ENCODE peak calls at places on chromosomes 16 and 17, in ten cellular contexts. One of them, this sample, is unnamed.

GRCh38 chr17:72687941-72688340 is 404.5 kb downstream of the SLC39A11 start:
- DNase-seq in thoracic aorta: no peak
- DNase-seq in astrocyte of the spinal cord: no peak
- DNase-seq in nephron progenitor cell: peak
- DNase-seq in M059J: no peak
- DNase-seq in stimulated activated naive CD4-positive, alpha-beta T cell: no peak
- DNase-seq in activated CD4-positive, CD25-positive, alpha-beta regulatory T cell: no peak
- DNase-seq in stimulated activated CD8-positive, alpha-beta memory T cell treated with anti-CD3 and anti-CD28 coated beads, Interleukin-4, amount 100 ng/mL, for 1 hour: no peak
- DNase-seq in HFFc6: no peak
- DNase-seq in head of caudate nucleus: no peak
- DNase-seq in this sample: no peak

GRCh38 chr17:4858068-4858879 is 25.1 kb downstream of the MINK1 start:
- DNase-seq in stimulated activated naive CD4-positive, alpha-beta T cell: no peak
- DNase-seq in stimulated activated CD8-positive, alpha-beta memory T cell treated with anti-CD3 and anti-CD28 coated beads, Interleukin-4, amount 100 ng/mL, for 1 hour: no peak
- DNase-seq in astrocyte of the spinal cord: no peak
- DNase-seq in M059J: no peak
- DNase-seq in HFFc6: no peak
- DNase-seq in head of caudate nucleus: peak
- DNase-seq in activated CD4-positive, CD25-positive, alpha-beta regulatory T cell: no peak
- DNase-seq in nephron progenitor cell: no peak
- DNase-seq in thoracic aorta: no peak
- DNase-seq in this sample: no peak

GRCh38 chr17:39800540-39800939 is 62.8 kb downstream of the GRB7 start:
- DNase-seq in stimulated activated naive CD4-positive, alpha-beta T cell: peak
- DNase-seq in astrocyte of the spinal cord: no peak
- DNase-seq in M059J: no peak
- DNase-seq in HFFc6: no peak
- DNase-seq in stimulated activated CD8-positive, alpha-beta memory T cell treated with anti-CD3 and anti-CD28 coated beads, Interleukin-4, amount 100 ng/mL, for 1 hour: no peak
- DNase-seq in nephron progenitor cell: no peak
- DNase-seq in head of caudate nucleus: no peak
- DNase-seq in thoracic aorta: no peak
- DNase-seq in activated CD4-positive, CD25-positive, alpha-beta regulatory T cell: peak
- DNase-seq in this sample: no peak

GRCh38 chr17:3547628-3548027 is 10.0 kb downstream of the TRPV3 start:
- DNase-seq in nephron progenitor cell: no peak
- DNase-seq in thoracic aorta: no peak
- DNase-seq in stimulated activated naive CD4-positive, alpha-beta T cell: no peak
- DNase-seq in M059J: no peak
- DNase-seq in stimulated activated CD8-positive, alpha-beta memory T cell treated with anti-CD3 and anti-CD28 coated beads, Interleukin-4, amount 100 ng/mL, for 1 hour: no peak
- DNase-seq in activated CD4-positive, CD25-positive, alpha-beta regulatory T cell: no peak
- DNase-seq in astrocyte of the spinal cord: no peak
- DNase-seq in HFFc6: no peak
- DNase-seq in head of caudate nucleus: no peak
- DNase-seq in this sample: no peak

GRCh38 chr17:81933178-81933699 is 3.9 kb downstream of the PYCR1 start:
- DNase-seq in M059J: no peak
- DNase-seq in astrocyte of the spinal cord: no peak
- DNase-seq in thoracic aorta: no peak
- DNase-seq in head of caudate nucleus: no peak
- DNase-seq in nephron progenitor cell: no peak
- DNase-seq in activated CD4-positive, CD25-positive, alpha-beta regulatory T cell: no peak
- DNase-seq in stimulated activated CD8-positive, alpha-beta memory T cell treated with anti-CD3 and anti-CD28 coated beads, Interleukin-4, amount 100 ng/mL, for 1 hour: no peak
- DNase-seq in stimulated activated naive CD4-positive, alpha-beta T cell: no peak
- DNase-seq in HFFc6: no peak
- DNase-seq in this sample: no peak

GRCh38 chr17:7875804-7876203 is 12.8 kb upstream of the CHD3 start:
- DNase-seq in astrocyte of the spinal cord: no peak
- DNase-seq in M059J: no peak
- DNase-seq in HFFc6: no peak
- DNase-seq in nephron progenitor cell: no peak
- DNase-seq in stimulated activated naive CD4-positive, alpha-beta T cell: no peak
- DNase-seq in stimulated activated CD8-positive, alpha-beta memory T cell treated with anti-CD3 and anti-CD28 coated beads, Interleukin-4, amount 100 ng/mL, for 1 hour: no peak
- DNase-seq in thoracic aorta: no peak
- DNase-seq in activated CD4-positive, CD25-positive, alpha-beta regulatory T cell: no peak
- DNase-seq in head of caudate nucleus: no peak
- DNase-seq in this sample: no peak

GRCh38 chr16:85303354-85303883 is 191.1 kb upstream of the CIBAR2 start:
- DNase-seq in stimulated activated naive CD4-positive, alpha-beta T cell: peak
- DNase-seq in activated CD4-positive, CD25-positive, alpha-beta regulatory T cell: peak
- DNase-seq in astrocyte of the spinal cord: peak
- DNase-seq in M059J: no peak
- DNase-seq in nephron progenitor cell: peak
- DNase-seq in stimulated activated CD8-positive, alpha-beta memory T cell treated with anti-CD3 and anti-CD28 coated beads, Interleukin-4, amount 100 ng/mL, for 1 hour: peak
- DNase-seq in thoracic aorta: no peak
- DNase-seq in head of caudate nucleus: peak
- DNase-seq in HFFc6: no peak
- DNase-seq in this sample: peak

GRCh38 chr17:82239401-82239925 is 10.6 kb downstream of the SLC16A3 start:
- DNase-seq in stimulated activated naive CD4-positive, alpha-beta T cell: no peak
- DNase-seq in stimulated activated CD8-positive, alpha-beta memory T cell treated with anti-CD3 and anti-CD28 coated beads, Interleukin-4, amount 100 ng/mL, for 1 hour: no peak
- DNase-seq in activated CD4-positive, CD25-positive, alpha-beta regulatory T cell: no peak
- DNase-seq in HFFc6: no peak
- DNase-seq in head of caudate nucleus: no peak
- DNase-seq in nephron progenitor cell: no peak
- DNase-seq in astrocyte of the spinal cord: no peak
- DNase-seq in M059J: no peak
- DNase-seq in thoracic aorta: no peak
- DNase-seq in this sample: no peak

GRCh38 chr17:34584805-34585416 is 5.5 kb downstream of the TMEM132E start:
- DNase-seq in stimulated activated naive CD4-positive, alpha-beta T cell: no peak
- DNase-seq in activated CD4-positive, CD25-positive, alpha-beta regulatory T cell: no peak
- DNase-seq in thoracic aorta: no peak
- DNase-seq in stimulated activated CD8-positive, alpha-beta memory T cell treated with anti-CD3 and anti-CD28 coated beads, Interleukin-4, amount 100 ng/mL, for 1 hour: no peak
- DNase-seq in nephron progenitor cell: no peak
- DNase-seq in M059J: peak
- DNase-seq in astrocyte of the spinal cord: peak
- DNase-seq in head of caudate nucleus: no peak
- DNase-seq in HFFc6: peak
- DNase-seq in this sample: peak

GRCh38 chr17:68011199-68011665 is 15.0 kb upstream of the C17orf58 start:
- DNase-seq in thoracic aorta: no peak
- DNase-seq in stimulated activated CD8-positive, alpha-beta memory T cell treated with anti-CD3 and anti-CD28 coated beads, Interleukin-4, amount 100 ng/mL, for 1 hour: peak
- DNase-seq in HFFc6: no peak
- DNase-seq in head of caudate nucleus: no peak
- DNase-seq in nephron progenitor cell: peak
- DNase-seq in M059J: peak
- DNase-seq in activated CD4-positive, CD25-positive, alpha-beta regulatory T cell: peak
- DNase-seq in stimulated activated naive CD4-positive, alpha-beta T cell: no peak
- DNase-seq in astrocyte of the spinal cord: no peak
- DNase-seq in this sample: peak

GRCh38 chr16:14399397-14400284 is 230.4 kb downstream of the PARN start:
- DNase-seq in stimulated activated naive CD4-positive, alpha-beta T cell: no peak
- DNase-seq in thoracic aorta: peak
- DNase-seq in head of caudate nucleus: no peak
- DNase-seq in HFFc6: peak
- DNase-seq in M059J: peak
- DNase-seq in astrocyte of the spinal cord: peak
- DNase-seq in activated CD4-positive, CD25-positive, alpha-beta regulatory T cell: no peak
- DNase-seq in nephron progenitor cell: peak
- DNase-seq in stimulated activated CD8-positive, alpha-beta memory T cell treated with anti-CD3 and anti-CD28 coated beads, Interleukin-4, amount 100 ng/mL, for 1 hour: no peak
- DNase-seq in this sample: peak

GRCh38 chr16:64926476-64926875 is 195.4 kb downstream of the CDH11 start:
- DNase-seq in HFFc6: no peak
- DNase-seq in thoracic aorta: no peak
- DNase-seq in head of caudate nucleus: no peak
- DNase-seq in M059J: no peak
- DNase-seq in stimulated activated naive CD4-positive, alpha-beta T cell: no peak
- DNase-seq in nephron progenitor cell: no peak
- DNase-seq in stimulated activated CD8-positive, alpha-beta memory T cell treated with anti-CD3 and anti-CD28 coated beads, Interleukin-4, amount 100 ng/mL, for 1 hour: no peak
- DNase-seq in astrocyte of the spinal cord: no peak
- DNase-seq in activated CD4-positive, CD25-positive, alpha-beta regulatory T cell: no peak
- DNase-seq in this sample: no peak

GRCh38 chr17:58504826-58505351 is 9.5 kb downstream of the MTMR4 start:
- DNase-seq in nephron progenitor cell: no peak
- DNase-seq in HFFc6: no peak
- DNase-seq in stimulated activated naive CD4-positive, alpha-beta T cell: no peak
- DNase-seq in thoracic aorta: no peak
- DNase-seq in activated CD4-positive, CD25-positive, alpha-beta regulatory T cell: no peak
- DNase-seq in astrocyte of the spinal cord: no peak
- DNase-seq in stimulated activated CD8-positive, alpha-beta memory T cell treated with anti-CD3 and anti-CD28 coated beads, Interleukin-4, amount 100 ng/mL, for 1 hour: no peak
- DNase-seq in M059J: no peak
- DNase-seq in head of caudate nucleus: no peak
- DNase-seq in this sample: no peak

This sample was measured in erythroblast.